ENCODE peak calls at places on chromosomes 4 and X, in ten cellular contexts. Z is caudate nucleus; P is activated CD4-positive, alpha-beta T cell treated with anti-CD3 and anti-CD28 coated beads for 24 hours; C is progenitor cell of endocrine pancreas; G is GM20000; T is C1 segment of cervical spinal cord; N is bronchial epithelial cell; E is tibial artery; A is stimulated activated CD8-positive, alpha-beta memory T cell treated with anti-CD3 and anti-CD28 coated beads, Interleukin-15, amount 100 ng/mL, for 24 hours; Q is H7. Y is an unnamed sample.

GRCh38 chr4:761739-762138 is 56.1 kb downstream of the PCGF3 start:
- DNase-seq in Z (no peak), P (no peak), C (no peak), G (no peak), T (no peak), N (no peak), E (no peak), A (no peak), Q (peak), Y (no peak)

GRCh38 chrX:122835886-122836285 is 348.2 kb upstream of the GRIA3 start:
- DNase-seq in Z (no peak), P (no peak), C (no peak), G (no peak), T (no peak), N (peak), E (no peak), A (no peak), Q (no peak), Y (no peak)

GRCh38 chr4:83108101-83108861 is 6.2 kb downstream of the PLAC8 start:
- DNase-seq in Z (no peak), P (no peak), C (no peak), G (no peak), T (no peak), N (no peak), E (no peak), A (no peak), Q (no peak), Y (peak)

GRCh38 chr4:13601060-13601459 is 26.5 kb downstream of the BOD1L1 start:
- DNase-seq in Z (no peak), P (no peak), C (no peak), G (no peak), T (no peak), N (no peak), E (no peak), A (no peak), Q (no peak), Y (no peak)

GRCh38 chrX:20032201-20032600 is 41.3 kb upstream of the BCLAF3 start:
- DNase-seq in Z (no peak), P (no peak), C (no peak), G (no peak), T (no peak), N (no peak), E (no peak), A (no peak), Q (no peak), Y (no peak)

GRCh38 chr4:151455212-151455611 is 46.2 kb downstream of the FHIP1A start:
- DNase-seq in Z (no peak), P (no peak), C (no peak), G (no peak), T (no peak), N (no peak), E (no peak), A (no peak), Q (peak), Y (no peak)

GRCh38 chr4:118774989-118775388 is 60.9 kb downstream of the SEC24D start:
- DNase-seq in Z (no peak), P (no peak), C (no peak), G (no peak), T (no peak), N (peak), E (no peak), A (no peak), Q (no peak), Y (peak)

GRCh38 chrX:55111578-55112254 is 22.9 kb downstream of the PAGE2 start:
- DNase-seq in Z (no peak), P (no peak), C (no peak), G (no peak), T (no peak), N (no peak), E (no peak), A (no peak), Q (no peak), Y (peak)

GRCh38 chrX:22053486-22053885 is 21.4 kb downstream of the PHEX start:
- DNase-seq in Z (no peak), P (no peak), C (no peak), G (no peak), T (no peak), N (peak), E (no peak), A (no peak), Q (no peak), Y (no peak)

GRCh38 chr4:159071178-159071968 is 31.5 kb upstream of the RAPGEF2 start:
- DNase-seq in Z (no peak), P (no peak), C (no peak), G (no peak), T (no peak), N (peak), E (no peak), A (no peak), Q (peak), Y (peak)

GRCh38 chr4:5785806-5786680 is 75.0 kb downstream of the EVC start:
- DNase-seq in Z (no peak), P (no peak), C (no peak), G (no peak), T (no peak), N (peak), E (peak), A (no peak), Q (no peak), Y (no peak)

GRCh38 chrX:34332336-34332735 is 200.2 kb upstream of the FAM47A start:
- DNase-seq in Z (no peak), P (no peak), C (no peak), G (no peak), T (no peak), N (peak), E (no peak), A (no peak), Q (peak), Y (peak)

GRCh38 chr4:182775075-182775474 is 142.1 kb downstream of the DCTD start:
- DNase-seq in Z (no peak), P (no peak), C (no peak), G (no peak), T (no peak), N (no peak), E (no peak), A (no peak), Q (no peak), Y (no peak)

GRCh38 chr4:147901388-147901787 is 169.5 kb downstream of the ARHGAP10 start:
- DNase-seq in Z (no peak), P (no peak), C (no peak), G (no peak), T (no peak), N (no peak), E (no peak), A (no peak), Q (no peak), Y (no peak)

GRCh38 chrX:11298600-11298999 is 5.4 kb downstream of the AMELX start:
- DNase-seq in Z (no peak), P (no peak), C (no peak), G (no peak), T (no peak), N (no peak), E (no peak), A (no peak), Q (no peak), Y (no peak)

GRCh38 chr4:41644915-41645295 is 103.6 kb downstream of the PHOX2B start:
- DNase-seq in Z (no peak), P (no peak), C (no peak), G (no peak), T (no peak), N (no peak), E (no peak), A (no peak), Q (no peak), Y (no peak)

GRCh38 chr4:152935138-152935537 is 985 bp upstream of the FHDC1 start:
- DNase-seq in Z (no peak), P (no peak), C (peak), G (peak), T (no peak), N (peak), E (no peak), A (no peak), Q (peak), Y (peak)

GRCh38 chr4:86927843-86928395 is 6.9 kb upstream of the AFF1 start:
- DNase-seq in Z (no peak), P (no peak), C (no peak), G (no peak), T (no peak), N (peak), E (no peak), A (no peak), Q (no peak), Y (no peak)

GRCh38 chr4:22416403-22416802 is 99.5 kb downstream of the ADGRA3 start:
- DNase-seq in Z (no peak), P (no peak), C (no peak), G (no peak), T (no peak), N (no peak), E (no peak), A (no peak), Q (no peak), Y (no peak)

GRCh38 chr4:149077142-149077541 is 634.9 kb upstream of the NR3C2 start:
- DNase-seq in Z (no peak), P (no peak), C (no peak), G (no peak), T (no peak), N (no peak), E (no peak), A (no peak), Q (no peak), Y (no peak)

GRCh38 chr4:911221-911751 is 20.8 kb downstream of the GAK start:
- DNase-seq in Z (no peak), P (no peak), C (no peak), G (no peak), T (no peak), N (no peak), E (no peak), A (no peak), Q (no peak), Y (no peak)

GRCh38 chr4:55178226-55179005 is 53.0 kb upstream of the KDR start:
- DNase-seq in Z (no peak), P (no peak), C (no peak), G (no peak), T (no peak), N (no peak), E (no peak), A (no peak), Q (no peak), Y (no peak)

GRCh38 chrX:97756879-97757278 is 873.2 kb downstream of the RPA4 start:
- DNase-seq in Z (no peak), P (no peak), C (no peak), G (no peak), T (no peak), N (no peak), E (no peak), A (no peak), Q (no peak), Y (no peak)

GRCh38 chr4:10690185-10690907 is 5.8 kb upstream of the CLNK start:
- DNase-seq in Z (no peak), P (no peak), C (no peak), G (no peak), T (no peak), N (no peak), E (no peak), A (no peak), Q (no peak), Y (no peak)

Y was measured in ELF-1.